ENCODE peak calls at places on chromosomes 11 and 22, in eight cellular contexts. E, H, Q, K, M, W, F and X are unnamed samples.

GRCh38 chr11:64290894-64291745 is at the start of gene KCNK4:
- DNase-seq in K (no peak), F (no peak), H (no peak), W (no peak), Q (no peak), E (no peak), M (no peak), X (no peak)

GRCh38 chr22:49958961-49959781 is 1.4 kb upstream of the PIM3 start:
- DNase-seq in K (no peak), Q (no peak), F (no peak), H (no peak), M (no peak), W (no peak), E (no peak), X (no peak)

GRCh38 chr22:24244144-24244787 is 616 bp downstream of the GGT5 start:
- DNase-seq in W (no peak), Q (no peak), H (no peak), E (no peak), F (no peak), K (no peak), M (no peak), X (no peak)

GRCh38 chr11:6576471-6577373 is 26.7 kb downstream of the RRP8 start:
- DNase-seq in W (no peak), M (peak), Q (no peak), F (no peak), E (no peak), K (no peak), H (no peak), X (peak)

GRCh38 chr11:111793863-111794262 is 27.7 kb upstream of the PPP2R1B start:
- DNase-seq in W (no peak), K (peak), E (peak), M (peak), H (no peak), F (no peak), Q (no peak), X (no peak)

GRCh38 chr22:20319041-20319744 is 667 bp downstream of the DGCR6L start:
- DNase-seq in H (no peak), K (peak), W (peak), Q (peak), F (no peak), M (no peak), E (no peak), X (no peak)

GRCh38 chr11:134558916-134559616 is 147.0 kb upstream of the B3GAT1 start:
- DNase-seq in Q (no peak), M (no peak), E (no peak), K (no peak), H (no peak), F (no peak), W (peak), X (no peak)

GRCh38 chr11:18706330-18707243 is 8.0 kb downstream of the TMEM86A start:
- DNase-seq in E (no peak), F (no peak), W (peak), Q (peak), M (no peak), K (no peak), H (peak), X (peak)

GRCh38 chr11:70729949-70730348 is 331.6 kb downstream of the CTTN start:
- DNase-seq in M (no peak), W (no peak), H (peak), F (no peak), K (no peak), Q (no peak), E (no peak), X (no peak)

GRCh38 chr11:101127699-101128570 is 1.7 kb downstream of the PGR start:
- DNase-seq in Q (peak), H (no peak), M (no peak), W (no peak), F (peak), K (peak), E (no peak), X (no peak)

GRCh38 chr22:30617819-30618218 is 10.8 kb downstream of the TCN2 start:
- DNase-seq in M (no peak), Q (no peak), H (no peak), W (no peak), E (no peak), F (no peak), K (no peak), X (no peak)

GRCh38 chr11:121654506-121655480 is 202.0 kb upstream of the SORL1-AS1 start:
- DNase-seq in K (no peak), F (no peak), Q (no peak), M (no peak), E (peak), H (no peak), W (no peak), X (no peak)

GRCh38 chr11:8671242-8671641 is 11.2 kb downstream of the TRIM66 start:
- DNase-seq in K (no peak), H (no peak), W (no peak), F (peak), E (peak), M (peak), Q (no peak), X (peak)